ENCODE peak calls at places on chromosome 10, in ten cellular contexts. W is esophagus muscularis mucosa, R is thoracic aorta, I is cardiac muscle cell, E is psoas muscle, T is IMR-90, X is ovary, M is RWPE1, L is kidney epithelial cell, B is brain microvascular endothelial cell. G is an unnamed sample.

GRCh38 chr10:33783557-33783956 is 449.1 kb upstream of the NRP1 start:
- DNase-seq in W (no peak), R (no peak), I (no peak), E (no peak), T (no peak), X (no peak), M (no peak), L (no peak), B (no peak), G (no peak)

GRCh38 chr10:130137077-130137448 is 872 bp downstream of the GLRX3 start:
- DNase-seq in W (no peak), R (no peak), I (peak), E (no peak), T (peak), X (no peak), M (peak), L (no peak), B (peak), G (no peak)

GRCh38 chr10:131174651-131175540 is 136.6 kb downstream of the TCERG1L start:
- DNase-seq in W (no peak), R (no peak), I (no peak), E (no peak), T (no peak), X (no peak), M (no peak), L (no peak), B (no peak), G (no peak)

GRCh38 chr10:129494740-129495139 is 27.7 kb downstream of the MGMT start:
- DNase-seq in W (no peak), R (no peak), I (no peak), E (no peak), T (no peak), X (no peak), M (no peak), L (no peak), B (no peak), G (no peak)

GRCh38 chr10:112721080-112721698 is 228.9 kb upstream of the TCF7L2 start:
- DNase-seq in W (no peak), R (no peak), I (peak), E (no peak), T (peak), X (no peak), M (peak), L (no peak), B (peak), G (no peak)

GRCh38 chr10:121595806-121596667 is 2.2 kb downstream of the FGFR2 start:
- DNase-seq in W (no peak), R (no peak), I (no peak), E (no peak), T (no peak), X (no peak), M (no peak), L (no peak), B (no peak), G (no peak)

GRCh38 chr10:91201213-91201996 is 19.1 kb upstream of the PCGF5 start:
- DNase-seq in W (no peak), R (no peak), I (peak), E (no peak), T (no peak), X (no peak), M (no peak), L (no peak), B (no peak), G (no peak)

GRCh38 chr10:128318366-128318765 is 192.1 kb upstream of the MKI67 start:
- DNase-seq in W (no peak), R (no peak), I (no peak), E (no peak), T (no peak), X (no peak), M (no peak), L (no peak), B (no peak), G (no peak)

GRCh38 chr10:121497513-121497912 is 100.7 kb downstream of the FGFR2 start:
- DNase-seq in W (no peak), R (no peak), I (no peak), E (no peak), T (no peak), X (no peak), M (peak), L (no peak), B (no peak), G (no peak)

GRCh38 chr10:1406976-1407945 is 330.1 kb downstream of the ADARB2 start:
- DNase-seq in W (peak), R (no peak), I (no peak), E (no peak), T (no peak), X (no peak), M (no peak), L (no peak), B (no peak), G (no peak)

GRCh38 chr10:96608815-96609214 is 22.0 kb upstream of the TM9SF3 start:
- DNase-seq in W (no peak), R (no peak), I (no peak), E (no peak), T (no peak), X (no peak), M (no peak), L (no peak), B (no peak), G (no peak)

GRCh38 chr10:92627845-92628480 is 35.0 kb downstream of the KIF11 start:
- DNase-seq in W (no peak), R (no peak), I (peak), E (no peak), T (no peak), X (no peak), M (no peak), L (no peak), B (peak), G (no peak)

GRCh38 chr10:58336242-58336641 is 1.4 kb downstream of the UBE2D1 start:
- DNase-seq in W (no peak), R (no peak), I (no peak), E (no peak), T (no peak), X (no peak), M (no peak), L (no peak), B (no peak), G (no peak)

GRCh38 chr10:58330397-58330796 is 4.4 kb upstream of the UBE2D1 start:
- DNase-seq in W (no peak), R (no peak), I (no peak), E (no peak), T (no peak), X (no peak), M (no peak), L (no peak), B (no peak), G (no peak)

GRCh38 chr10:58335306-58336005 is 650 bp downstream of the UBE2D1 start:
- DNase-seq in W (no peak), R (no peak), I (peak), E (peak), T (peak), X (no peak), M (peak), L (peak), B (peak), G (no peak)

GRCh38 chr10:58334817-58335305 is at the start of gene UBE2D1:
- DNase-seq in W (peak), R (peak), I (peak), E (peak), T (peak), X (peak), M (peak), L (peak), B (peak), G (peak)
- TF ChIP-seq CTCF in W (no peak), R (peak), I (peak), E (peak), T (peak), X (no peak), M (no peak), L (no peak), B (peak), G (no peak)

GRCh38 chr10:43264324-43264986 is 2.4 kb downstream of the RASGEF1A start:
- DNase-seq in W (peak), R (no peak), I (no peak), E (no peak), T (no peak), X (peak), M (no peak), L (no peak), B (no peak), G (peak)
- TF ChIP-seq CTCF in W (no peak), R (no peak), I (no peak), E (no peak), T (no peak), X (no peak), M (no peak), L (no peak), B (no peak), G (no peak)

GRCh38 chr10:110192552-110192951 is 14.9 kb upstream of the MXI1 start:
- DNase-seq in W (peak), R (no peak), I (peak), E (no peak), T (no peak), X (no peak), M (no peak), L (no peak), B (no peak), G (no peak)
- TF ChIP-seq CTCF in W (no peak), R (no peak), I (peak), E (no peak), T (no peak), X (no peak), M (no peak), L (peak), B (peak), G (no peak)

GRCh38 chr10:126252884-126253612 is 135.2 kb downstream of the ADAM12 start:
- DNase-seq in W (no peak), R (no peak), I (peak), E (no peak), T (peak), X (no peak), M (peak), L (peak), B (peak), G (no peak)
- TF ChIP-seq CTCF in W (no peak), R (no peak), I (no peak), E (no peak), T (no peak), X (no peak), M (no peak), L (no peak), B (no peak), G (no peak)

GRCh38 chr10:71970869-71971268 is 6.7 kb downstream of the CHST3 start:
- DNase-seq in W (no peak), R (no peak), I (no peak), E (no peak), T (no peak), X (no peak), M (no peak), L (no peak), B (no peak), G (no peak)

GRCh38 chr10:71970331-71970730 is 6.1 kb downstream of the CHST3 start:
- DNase-seq in W (no peak), R (no peak), I (no peak), E (peak), T (no peak), X (no peak), M (peak), L (no peak), B (no peak), G (no peak)

GRCh38 chr10:71971311-71971731 is 7.1 kb downstream of the CHST3 start:
- DNase-seq in W (no peak), R (no peak), I (no peak), E (no peak), T (no peak), X (no peak), M (no peak), L (no peak), B (no peak), G (no peak)

GRCh38 chr10:71972746-71973695 is 8.8 kb downstream of the CHST3 start:
- DNase-seq in W (no peak), R (no peak), I (no peak), E (no peak), T (no peak), X (no peak), M (no peak), L (no peak), B (no peak), G (no peak)

DNA sequence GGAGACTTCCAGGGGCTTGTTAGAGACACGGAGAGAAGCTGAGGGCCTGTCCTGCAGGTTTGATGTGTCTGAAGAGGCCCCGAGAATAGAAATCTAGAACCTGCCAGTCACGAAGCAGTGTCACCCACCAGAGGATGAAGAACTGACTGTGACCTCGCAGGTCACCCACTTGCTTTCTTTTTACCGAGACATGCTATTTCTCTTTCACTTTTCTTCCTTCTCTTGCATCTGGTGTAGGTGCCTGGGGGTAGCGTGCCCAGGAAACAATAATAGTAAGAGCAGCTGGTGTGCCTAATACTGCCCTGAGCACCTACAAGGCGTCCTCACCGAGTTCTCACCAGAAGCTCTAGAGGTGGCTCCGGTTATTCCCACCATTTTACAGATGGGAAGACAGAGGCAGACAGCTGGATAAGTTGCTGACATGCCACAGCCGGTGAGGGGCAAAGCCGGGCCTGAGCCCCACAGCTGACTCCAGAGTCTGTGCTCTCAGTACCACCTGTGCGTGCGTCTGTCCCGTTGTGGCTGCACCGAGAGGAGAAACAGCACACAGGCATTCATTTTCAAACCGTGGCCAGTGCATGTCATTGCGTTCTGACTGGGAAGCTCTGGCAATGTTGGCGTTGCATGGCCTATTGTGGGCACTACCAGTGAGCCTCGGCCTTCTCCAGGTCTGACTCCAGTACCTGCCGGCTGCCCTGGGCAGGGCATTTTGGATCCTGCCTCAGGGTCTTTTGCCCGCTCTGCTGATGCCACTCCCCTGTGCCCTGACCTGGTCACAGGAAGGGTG is 7.8 kb downstream of the CHST3 start:
- DNase-seq in W (no peak), R (no peak), I (no peak), E (no peak), T (no peak), X (no peak), M (no peak), L (no peak), B (no peak), G (no peak)
- TF ChIP-seq CTCF in W (no peak), R (no peak), I (no peak), E (no peak), T (no peak), X (no peak), M (no peak), L (no peak), B (no peak), G (no peak)

DNA sequence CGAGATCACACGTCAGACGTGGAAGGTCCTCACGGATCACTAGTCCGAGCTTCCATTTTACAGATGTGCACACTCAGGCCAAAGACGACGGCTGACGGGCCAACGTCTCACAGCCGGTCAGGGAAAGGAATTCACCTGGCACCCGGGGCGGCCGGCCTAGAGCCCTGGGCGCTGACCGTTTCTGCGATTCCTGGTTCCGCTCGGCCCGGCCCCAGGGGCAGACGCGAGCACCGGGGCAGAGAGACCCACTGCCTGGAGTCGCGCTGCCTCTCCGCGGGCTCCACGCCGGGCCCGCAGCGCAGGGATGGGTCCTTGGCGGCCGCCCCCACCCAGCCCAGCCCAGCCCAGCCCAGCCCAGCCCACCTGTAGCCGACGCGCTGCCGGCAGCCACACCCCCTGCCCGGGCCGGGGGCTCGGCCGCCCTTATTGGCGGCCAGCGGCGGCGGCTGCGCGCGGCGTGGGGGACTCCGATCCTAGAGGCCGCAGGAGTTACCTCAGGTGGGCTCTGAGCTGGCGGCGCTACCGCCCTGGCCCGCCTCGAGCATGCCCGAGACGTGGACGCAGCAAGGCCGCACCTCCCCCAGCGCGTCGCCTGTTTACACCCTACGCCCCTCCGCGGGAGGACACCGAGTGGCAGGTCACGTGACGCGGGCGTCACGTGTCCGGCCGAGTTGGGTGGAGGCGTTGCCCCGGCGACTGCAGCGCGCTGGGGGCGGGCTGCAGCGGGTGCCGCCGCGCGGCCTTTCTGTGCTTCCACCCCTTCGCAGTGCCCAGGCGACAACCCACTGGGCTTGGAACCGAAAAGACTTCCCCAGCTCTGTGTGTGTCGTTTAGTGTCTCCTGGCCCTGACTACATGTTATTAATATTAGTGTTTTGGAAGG is 78.1 kb downstream of the ZFAND4 start:
- DNase-seq in W (peak), R (peak), I (peak), E (peak), T (peak), X (peak), M (peak), L (peak), B (peak), G (peak)
- TF ChIP-seq CTCF in W (peak), R (no peak), I (peak), E (no peak), T (peak), X (no peak), M (no peak), L (no peak), B (no peak), G (no peak)

GRCh38 chr10:75295901-75296441 is 60.2 kb upstream of the COMTD1 start:
- DNase-seq in W (no peak), R (no peak), I (peak), E (peak), T (peak), X (no peak), M (no peak), L (no peak), B (no peak), G (no peak)

GRCh38 chr10:75294031-75294437 is 58.3 kb upstream of the COMTD1 start:
- DNase-seq in W (no peak), R (no peak), I (no peak), E (no peak), T (no peak), X (no peak), M (no peak), L (no peak), B (no peak), G (no peak)

GRCh38 chr10:75293456-75293840 is 57.7 kb upstream of the COMTD1 start:
- DNase-seq in W (no peak), R (no peak), I (peak), E (no peak), T (peak), X (no peak), M (no peak), L (no peak), B (no peak), G (no peak)

GRCh38 chr10:75294518-75294865 is 58.7 kb upstream of the COMTD1 start:
- DNase-seq in W (no peak), R (no peak), I (no peak), E (peak), T (no peak), X (no peak), M (no peak), L (no peak), B (no peak), G (no peak)

GRCh38 chr10:75294866-75295692 is 59.3 kb upstream of the COMTD1 start:
- DNase-seq in W (peak), R (peak), I (peak), E (peak), T (peak), X (peak), M (peak), L (peak), B (peak), G (peak)
- TF ChIP-seq CTCF in W (peak), R (peak), I (peak), E (peak), T (peak), X (peak), M (peak), L (peak), B (peak), G (no peak)

GRCh38 chr10:15419279-15419874 is 48.3 kb upstream of the FAM171A1 start:
- DNase-seq in W (no peak), R (no peak), I (peak), E (no peak), T (peak), X (no peak), M (no peak), L (peak), B (peak), G (no peak)
- TF ChIP-seq CTCF in W (peak), R (peak), I (peak), E (peak), T (peak), X (peak), M (peak), L (peak), B (peak), G (no peak)

GRCh38 chr10:119288574-119289001 is 81.2 kb downstream of the GRK5 start:
- DNase-seq in W (no peak), R (no peak), I (no peak), E (no peak), T (no peak), X (no peak), M (no peak), L (no peak), B (no peak), G (no peak)

GRCh38 chr10:119292968-119293367 is 85.6 kb downstream of the GRK5 start:
- DNase-seq in W (no peak), R (no peak), I (no peak), E (peak), T (no peak), X (no peak), M (no peak), L (no peak), B (no peak), G (no peak)

GRCh38 chr10:119289227-119289925 is 82.0 kb downstream of the GRK5 start:
- DNase-seq in W (no peak), R (no peak), I (no peak), E (no peak), T (no peak), X (no peak), M (no peak), L (no peak), B (no peak), G (no peak)

GRCh38 chr10:119291223-119291900 is 84.0 kb downstream of the GRK5 start:
- DNase-seq in W (no peak), R (no peak), I (no peak), E (no peak), T (no peak), X (no peak), M (no peak), L (no peak), B (no peak), G (no peak)

GRCh38 chr10:119290301-119291036 is 83.1 kb downstream of the GRK5 start:
- DNase-seq in W (no peak), R (no peak), I (no peak), E (no peak), T (no peak), X (no peak), M (no peak), L (no peak), B (no peak), G (no peak)
- TF ChIP-seq CTCF in W (no peak), R (no peak), I (no peak), E (no peak), T (no peak), X (no peak), M (no peak), L (peak), B (peak), G (no peak)

GRCh38 chr10:21495002-21495685 is 30.3 kb downstream of the SKIDA1 start:
- DNase-seq in W (no peak), R (no peak), I (no peak), E (no peak), T (peak), X (peak), M (peak), L (no peak), B (no peak), G (no peak)
- TF ChIP-seq CTCF in W (no peak), R (no peak), I (peak), E (no peak), T (no peak), X (no peak), M (no peak), L (no peak), B (no peak), G (no peak)

G was measured in omental fat pad.